ENCODE peak calls at places on chromosomes 16 and 17, in seven cellular contexts. One of them, this sample, is unnamed.

GRCh38 chr17:7144203-7144602 is 29.6 kb upstream of the ASGR2 start:
- DNase-seq in BJ: no peak
- DNase-seq in mucosa of descending colon: no peak
- DNase-seq in choroid plexus epithelial cell: no peak
- DNase-seq in aorta: peak; percentile 31
- DNase-seq in left ventricle myocardium inferior: no peak
- DNase-seq in occipital lobe: no peak
- DNase-seq in this sample: no peak

GRCh38 chr17:77869665-77870132 is 88.8 kb upstream of the TNRC6C start:
- DNase-seq in BJ: no peak
- DNase-seq in mucosa of descending colon: no peak
- DNase-seq in choroid plexus epithelial cell: no peak
- DNase-seq in aorta: peak; percentile 68
- DNase-seq in left ventricle myocardium inferior: no peak
- DNase-seq in occipital lobe: no peak
- DNase-seq in this sample: no peak

GRCh38 chr16:88854306-88855111 is 2.2 kb downstream of the GALNS start:
- DNase-seq in BJ: no peak
- DNase-seq in mucosa of descending colon: no peak
- DNase-seq in choroid plexus epithelial cell: no peak
- DNase-seq in aorta: no peak
- DNase-seq in left ventricle myocardium inferior: no peak
- DNase-seq in occipital lobe: no peak
- DNase-seq in this sample: no peak

GRCh38 chr17:17028059-17028877 is 14.0 kb upstream of the MPRIP start:
- DNase-seq in BJ: peak; percentile 56
- DNase-seq in mucosa of descending colon: peak; percentile 96
- DNase-seq in choroid plexus epithelial cell: peak; percentile 59
- DNase-seq in aorta: peak; percentile 85
- DNase-seq in left ventricle myocardium inferior: peak; percentile 77
- DNase-seq in occipital lobe: no peak
- DNase-seq in this sample: no peak

GRCh38 chr16:17105239-17105721 is 365.5 kb downstream of the XYLT1 start:
- DNase-seq in BJ: no peak
- DNase-seq in mucosa of descending colon: no peak
- DNase-seq in choroid plexus epithelial cell: no peak
- DNase-seq in aorta: no peak
- DNase-seq in left ventricle myocardium inferior: no peak
- DNase-seq in occipital lobe: no peak
- DNase-seq in this sample: no peak

GRCh38 chr16:30085247-30085646 is 6.5 kb downstream of the TBX6 start:
- DNase-seq in BJ: no peak
- DNase-seq in mucosa of descending colon: no peak
- DNase-seq in choroid plexus epithelial cell: no peak
- DNase-seq in aorta: peak; percentile 80
- DNase-seq in left ventricle myocardium inferior: no peak
- DNase-seq in occipital lobe: no peak
- DNase-seq in this sample: no peak

GRCh38 chr16:89270666-89271345 is 53.3 kb downstream of the ZNF778 start:
- DNase-seq in BJ: no peak
- DNase-seq in mucosa of descending colon: no peak
- DNase-seq in choroid plexus epithelial cell: no peak
- DNase-seq in aorta: no peak
- DNase-seq in left ventricle myocardium inferior: no peak
- DNase-seq in occipital lobe: no peak
- DNase-seq in this sample: no peak

GRCh38 chr17:42562845-42563509 is 1.0 kb downstream of the COASY start:
- DNase-seq in BJ: no peak
- DNase-seq in mucosa of descending colon: peak; percentile 54
- DNase-seq in choroid plexus epithelial cell: no peak
- DNase-seq in aorta: peak; percentile 74
- DNase-seq in left ventricle myocardium inferior: no peak
- DNase-seq in occipital lobe: no peak
- DNase-seq in this sample: no peak

GRCh38 chr16:57628008-57628781 is at the start of gene ADGRG1:
- DNase-seq in BJ: peak; percentile 79
- DNase-seq in mucosa of descending colon: no peak
- DNase-seq in choroid plexus epithelial cell: peak; percentile 97
- DNase-seq in aorta: peak; percentile 90
- DNase-seq in left ventricle myocardium inferior: peak; percentile 64
- DNase-seq in occipital lobe: peak; percentile 80
- DNase-seq in this sample: no peak

GRCh38 chr17:58200024-58200633 is 7.6 kb downstream of the EPX start:
- DNase-seq in BJ: no peak
- DNase-seq in mucosa of descending colon: peak; percentile 52
- DNase-seq in choroid plexus epithelial cell: peak; percentile 44
- DNase-seq in aorta: no peak
- DNase-seq in left ventricle myocardium inferior: no peak
- DNase-seq in occipital lobe: no peak
- DNase-seq in this sample: peak; percentile 43

GRCh38 chr17:46192484-46193245 is 564 bp downstream of the KANSL1 start:
- DNase-seq in BJ: no peak
- DNase-seq in mucosa of descending colon: peak; percentile 79
- DNase-seq in choroid plexus epithelial cell: peak; percentile 73
- DNase-seq in aorta: peak; percentile 89
- DNase-seq in left ventricle myocardium inferior: peak; percentile 69
- DNase-seq in occipital lobe: peak; percentile 78
- DNase-seq in this sample: peak; percentile 11

GRCh38 chr16:56193951-56194726 is 2.9 kb downstream of the GNAO1 start:
- DNase-seq in BJ: no peak
- DNase-seq in mucosa of descending colon: peak; percentile 74
- DNase-seq in choroid plexus epithelial cell: peak; percentile 74
- DNase-seq in aorta: peak; percentile 94
- DNase-seq in left ventricle myocardium inferior: peak; percentile 87
- DNase-seq in occipital lobe: peak; percentile 83
- DNase-seq in this sample: peak; percentile 56

GRCh38 chr17:35731239-35731931 is at the start of gene RASL10B:
- DNase-seq in BJ: no peak
- DNase-seq in mucosa of descending colon: peak; percentile 57
- DNase-seq in choroid plexus epithelial cell: peak; percentile 57
- DNase-seq in aorta: peak; percentile 87
- DNase-seq in left ventricle myocardium inferior: peak; percentile 60
- DNase-seq in occipital lobe: peak; percentile 62
- DNase-seq in this sample: no peak

GRCh38 chr17:76983075-76983411 is 114.8 kb downstream of the MGAT5B start:
- DNase-seq in BJ: no peak
- DNase-seq in mucosa of descending colon: no peak
- DNase-seq in choroid plexus epithelial cell: no peak
- DNase-seq in aorta: no peak
- DNase-seq in left ventricle myocardium inferior: no peak
- DNase-seq in occipital lobe: no peak
- DNase-seq in this sample: no peak

GRCh38 chr16:59684911-59685310 is 950.8 kb upstream of the GOT2 start:
- DNase-seq in BJ: no peak
- DNase-seq in mucosa of descending colon: no peak
- DNase-seq in choroid plexus epithelial cell: peak; percentile 27
- DNase-seq in aorta: no peak
- DNase-seq in left ventricle myocardium inferior: no peak
- DNase-seq in occipital lobe: no peak
- DNase-seq in this sample: no peak

GRCh38 chr17:83194761-83195329 is 115.4 kb downstream of the METRNL start:
- DNase-seq in BJ: no peak
- DNase-seq in mucosa of descending colon: no peak
- DNase-seq in choroid plexus epithelial cell: peak; percentile 55
- DNase-seq in aorta: peak; percentile 84
- DNase-seq in left ventricle myocardium inferior: no peak
- DNase-seq in occipital lobe: no peak
- DNase-seq in this sample: no peak

GRCh38 chr16:11219188-11219587 is 36.8 kb downstream of the SOCS1 start:
- DNase-seq in BJ: no peak
- DNase-seq in mucosa of descending colon: no peak
- DNase-seq in choroid plexus epithelial cell: peak; percentile 22
- DNase-seq in aorta: no peak
- DNase-seq in left ventricle myocardium inferior: no peak
- DNase-seq in occipital lobe: no peak
- DNase-seq in this sample: no peak

GRCh38 chr16:67673712-67674580 is 7.3 kb downstream of the C16orf86 start:
- DNase-seq in BJ: no peak
- DNase-seq in mucosa of descending colon: peak; percentile 86
- DNase-seq in choroid plexus epithelial cell: peak; percentile 42
- DNase-seq in aorta: peak; percentile 82
- DNase-seq in left ventricle myocardium inferior: peak; percentile 74
- DNase-seq in occipital lobe: no peak
- DNase-seq in this sample: peak; percentile 11

GRCh38 chr17:61399131-61400057 is at the start of gene TBX2:
- DNase-seq in BJ: no peak
- DNase-seq in mucosa of descending colon: peak; percentile 62
- DNase-seq in choroid plexus epithelial cell: peak; percentile 91
- DNase-seq in aorta: peak; percentile 93
- DNase-seq in left ventricle myocardium inferior: peak; percentile 88
- DNase-seq in occipital lobe: no peak
- DNase-seq in this sample: no peak

GRCh38 chr16:84663433-84664101 is 15.3 kb downstream of the KLHL36 start:
- DNase-seq in BJ: no peak
- DNase-seq in mucosa of descending colon: no peak
- DNase-seq in choroid plexus epithelial cell: peak; percentile 58
- DNase-seq in aorta: no peak
- DNase-seq in left ventricle myocardium inferior: no peak
- DNase-seq in occipital lobe: no peak
- DNase-seq in this sample: no peak

GRCh38 chr16:30793508-30794069 is 6.6 kb upstream of the ZNF629 start:
- DNase-seq in BJ: no peak
- DNase-seq in mucosa of descending colon: no peak
- DNase-seq in choroid plexus epithelial cell: no peak
- DNase-seq in aorta: no peak
- DNase-seq in left ventricle myocardium inferior: no peak
- DNase-seq in occipital lobe: no peak
- DNase-seq in this sample: no peak

GRCh38 chr16:55392701-55393100 is 68.7 kb downstream of the IRX6 start:
- DNase-seq in BJ: no peak
- DNase-seq in mucosa of descending colon: no peak
- DNase-seq in choroid plexus epithelial cell: no peak
- DNase-seq in aorta: no peak
- DNase-seq in left ventricle myocardium inferior: no peak
- DNase-seq in occipital lobe: no peak
- DNase-seq in this sample: no peak

GRCh38 chr16:64687796-64688195 is 434.1 kb downstream of the CDH11 start:
- DNase-seq in BJ: no peak
- DNase-seq in mucosa of descending colon: no peak
- DNase-seq in choroid plexus epithelial cell: no peak
- DNase-seq in aorta: no peak
- DNase-seq in left ventricle myocardium inferior: no peak
- DNase-seq in occipital lobe: no peak
- DNase-seq in this sample: no peak

GRCh38 chr17:81550285-81550684 is 1.9 kb downstream of the FAAP100 start:
- DNase-seq in BJ: no peak
- DNase-seq in mucosa of descending colon: no peak
- DNase-seq in choroid plexus epithelial cell: no peak
- DNase-seq in aorta: no peak
- DNase-seq in left ventricle myocardium inferior: no peak
- DNase-seq in occipital lobe: no peak
- DNase-seq in this sample: no peak

GRCh38 chr17:67503184-67503583 is 126.1 kb downstream of the PITPNC1 start:
- DNase-seq in BJ: no peak
- DNase-seq in mucosa of descending colon: no peak
- DNase-seq in choroid plexus epithelial cell: no peak
- DNase-seq in aorta: no peak
- DNase-seq in left ventricle myocardium inferior: no peak
- DNase-seq in occipital lobe: no peak
- DNase-seq in this sample: no peak

GRCh38 chr17:66313995-66314659 is 11.7 kb downstream of the PRKCA start:
- DNase-seq in BJ: no peak
- DNase-seq in mucosa of descending colon: no peak
- DNase-seq in choroid plexus epithelial cell: no peak
- DNase-seq in aorta: no peak
- DNase-seq in left ventricle myocardium inferior: no peak
- DNase-seq in occipital lobe: no peak
- DNase-seq in this sample: no peak

GRCh38 chr17:7340179-7340578 is 3.9 kb downstream of the ACAP1 start:
- DNase-seq in BJ: no peak
- DNase-seq in mucosa of descending colon: no peak
- DNase-seq in choroid plexus epithelial cell: no peak
- DNase-seq in aorta: no peak
- DNase-seq in left ventricle myocardium inferior: no peak
- DNase-seq in occipital lobe: no peak
- DNase-seq in this sample: no peak

GRCh38 chr16:71230122-71230845 is at the start of gene HYDIN:
- DNase-seq in BJ: no peak
- DNase-seq in mucosa of descending colon: peak; percentile 44
- DNase-seq in choroid plexus epithelial cell: peak; percentile 61
- DNase-seq in aorta: peak; percentile 68
- DNase-seq in left ventricle myocardium inferior: no peak
- DNase-seq in occipital lobe: peak; percentile 56
- DNase-seq in this sample: peak; percentile 25

GRCh38 chr17:28097901-28098300 is 55.4 kb downstream of the NLK start:
- DNase-seq in BJ: no peak
- DNase-seq in mucosa of descending colon: no peak
- DNase-seq in choroid plexus epithelial cell: no peak
- DNase-seq in aorta: no peak
- DNase-seq in left ventricle myocardium inferior: no peak
- DNase-seq in occipital lobe: no peak
- DNase-seq in this sample: no peak

GRCh38 chr17:78315355-78316114 is 44.3 kb downstream of the SOCS3 start:
- DNase-seq in BJ: peak; percentile 80
- DNase-seq in mucosa of descending colon: peak; percentile 82
- DNase-seq in choroid plexus epithelial cell: peak; percentile 90
- DNase-seq in aorta: peak; percentile 96
- DNase-seq in left ventricle myocardium inferior: peak; percentile 76
- DNase-seq in occipital lobe: peak; percentile 33
- DNase-seq in this sample: no peak

GRCh38 chr16:6903671-6904070 is 429.0 kb upstream of the RBFOX1 start:
- DNase-seq in BJ: no peak
- DNase-seq in mucosa of descending colon: no peak
- DNase-seq in choroid plexus epithelial cell: no peak
- DNase-seq in aorta: no peak
- DNase-seq in left ventricle myocardium inferior: no peak
- DNase-seq in occipital lobe: no peak
- DNase-seq in this sample: no peak

GRCh38 chr16:62832214-62832613 is 796.0 kb upstream of the CDH8 start:
- DNase-seq in BJ: no peak
- DNase-seq in mucosa of descending colon: no peak
- DNase-seq in choroid plexus epithelial cell: no peak
- DNase-seq in aorta: no peak
- DNase-seq in left ventricle myocardium inferior: no peak
- DNase-seq in occipital lobe: no peak
- DNase-seq in this sample: no peak

This sample was measured in NCI-H187.